ENCODE peak calls at places on chromosomes 13 and 19, in six cellular contexts. M is AG04449, R is transverse colon, U is choroid plexus epithelial cell, W is endodermal cell, Y is fibroblast of the aortic adventitia. J is an unnamed sample.

GRCh38 chr19:46299695-46300094 is 2.9 kb downstream of the HIF3A start:
- DNase-seq in Y (no peak), W (no peak), R (peak), M (no peak), U (peak), J (no peak)

GRCh38 chr19:35135389-35135909 is 590 bp upstream of the LGI4 start:
- DNase-seq in U (peak), R (peak), Y (peak), W (peak), M (no peak), J (no peak)

GRCh38 chr19:51566489-51567100 is 4.5 kb upstream of the ZNF175 start:
- DNase-seq in U (no peak), R (no peak), Y (no peak), M (no peak), W (no peak), J (no peak)

GRCh38 chr19:41726493-41726892 is 18.1 kb downstream of the CEACAM5 start:
- DNase-seq in R (no peak), Y (no peak), U (no peak), W (peak), M (no peak), J (no peak)

GRCh38 chr13:20456737-20457136 is 68.9 kb downstream of the CRYL1 start:
- DNase-seq in W (no peak), U (no peak), R (no peak), M (no peak), Y (no peak), J (no peak)

GRCh38 chr19:28446511-28446910 is 766.4 kb downstream of the UQCRFS1 start:
- DNase-seq in M (no peak), R (no peak), U (no peak), W (no peak), Y (no peak), J (no peak)

GRCh38 chr19:42176649-42176989 is 40.9 kb downstream of the DEDD2 start:
- DNase-seq in M (no peak), R (no peak), W (no peak), U (no peak), Y (no peak), J (no peak)

GRCh38 chr13:69389899-69390298 is 717.7 kb upstream of the ATXN8OS start:
- DNase-seq in M (no peak), R (no peak), W (no peak), Y (no peak), U (peak), J (no peak)

GRCh38 chr13:100673376-100673830 is 1.2 kb downstream of the TMTC4 start:
- DNase-seq in U (no peak), Y (no peak), M (no peak), R (no peak), W (peak), J (no peak)

GRCh38 chr19:1904385-1905070 is 671 bp upstream of the ADAT3 start:
- DNase-seq in U (peak), W (peak), Y (peak), R (peak), M (no peak), J (no peak)

GRCh38 chr19:47035127-47035494 is 13.3 kb downstream of the TMEM160 start:
- DNase-seq in U (peak), M (no peak), W (peak), R (no peak), Y (no peak), J (no peak)

GRCh38 chr13:98390086-98390697 is 186.7 kb downstream of the STK24 start:
- DNase-seq in R (no peak), U (peak), M (no peak), W (peak), Y (peak), J (no peak)

GRCh38 chr19:18029617-18030338 is 21.8 kb downstream of the ARRDC2 start:
- DNase-seq in U (no peak), W (no peak), M (no peak), Y (no peak), R (peak), J (no peak)

GRCh38 chr19:15584541-15585115 is 30.4 kb upstream of the CYP4F8 start:
- DNase-seq in Y (peak), M (no peak), U (peak), W (peak), R (peak), J (peak)

GRCh38 chr13:45921337-45921736 is 69.8 kb upstream of the SIAH3 start:
- DNase-seq in R (no peak), M (no peak), U (no peak), W (no peak), Y (no peak), J (no peak)

GRCh38 chr19:52464798-52465470 is 11.6 kb downstream of the ZNF578 start:
- DNase-seq in M (no peak), U (no peak), W (peak), R (no peak), Y (no peak), J (no peak)

GRCh38 chr13:113874579-113875428 is 10.9 kb upstream of the GAS6 start:
- DNase-seq in R (no peak), M (no peak), U (no peak), W (peak), Y (no peak), J (no peak)

GRCh38 chr19:18700501-18701249 is 17.2 kb downstream of the CRTC1 start:
- DNase-seq in Y (peak), W (peak), R (peak), M (no peak), U (peak), J (no peak)

GRCh38 chr13:20559659-20560356 is 7.1 kb upstream of the IFT88 start:
- DNase-seq in R (no peak), U (no peak), W (no peak), M (no peak), Y (no peak), J (no peak)

GRCh38 chr13:32390484-32390883 is 37.4 kb downstream of the N4BP2L1 start:
- DNase-seq in Y (no peak), R (no peak), W (no peak), M (no peak), U (no peak), J (no peak)

GRCh38 chr13:34294483-34295129 is 476.7 kb downstream of the RFC3 start:
- DNase-seq in M (no peak), R (no peak), U (peak), Y (peak), W (no peak), J (no peak)

GRCh38 chr13:53217221-53217620 is 188.6 kb downstream of the OLFM4 start:
- DNase-seq in R (no peak), Y (no peak), U (no peak), W (no peak), M (no peak), J (no peak)

GRCh38 chr13:29849731-29850212 is 645 bp downstream of the UBL3 start:
- DNase-seq in M (no peak), U (peak), Y (peak), W (peak), R (peak), J (no peak)

GRCh38 chr13:45132384-45133064 is 12.2 kb downstream of the GTF2F2 start:
- DNase-seq in W (no peak), M (no peak), Y (no peak), U (no peak), R (no peak), J (no peak)

GRCh38 chr13:113533441-113533840 is 42.9 kb upstream of the DCUN1D2 start:
- DNase-seq in Y (no peak), W (no peak), M (no peak), U (no peak), R (no peak), J (no peak)

GRCh38 chr13:94661396-94661795 is 50.9 kb downstream of the SOX21 start:
- DNase-seq in U (no peak), R (no peak), M (no peak), W (no peak), Y (no peak), J (no peak)

GRCh38 chr19:41352609-41353465 is 885 bp downstream of the TGFB1 start:
- DNase-seq in W (peak), R (peak), Y (peak), U (peak), M (no peak), J (no peak)

GRCh38 chr13:91122766-91123165 is 224.7 kb upstream of the MIR17HG start:
- DNase-seq in Y (no peak), M (no peak), W (no peak), U (no peak), R (no peak), J (no peak)

GRCh38 chr13:110127986-110128511 is 178.9 kb downstream of the COL4A1 start:
- DNase-seq in U (peak), R (no peak), W (no peak), Y (peak), M (no peak), J (no peak)
- H3K4me3 ChIP-seq in U (no peak), R (no peak), W (no peak), Y (no peak), M (no peak), J (no peak)

GRCh38 chr13:77019756-77020155 is 7.2 kb downstream of the FBXL3 start:
- DNase-seq in M (no peak), R (no peak), U (no peak), Y (no peak), W (no peak), J (no peak)

GRCh38 chr13:77014906-77015685 is 11.9 kb downstream of the FBXL3 start:
- DNase-seq in M (no peak), R (no peak), Y (no peak), U (no peak), W (no peak), J (no peak)

GRCh38 chr13:77016888-77017623 is 9.9 kb downstream of the FBXL3 start:
- DNase-seq in U (no peak), R (no peak), Y (no peak), M (no peak), W (no peak), J (no peak)

GRCh38 chr13:77013853-77014542 is 13.0 kb downstream of the FBXL3 start:
- DNase-seq in W (no peak), R (no peak), Y (no peak), U (no peak), M (no peak), J (no peak)

GRCh38 chr13:77016241-77016812 is 10.6 kb downstream of the FBXL3 start:
- DNase-seq in Y (no peak), U (no peak), W (no peak), R (no peak), M (no peak), J (no peak)
- H3K4me3 ChIP-seq in Y (no peak), U (no peak), W (no peak), R (no peak), M (no peak), J (no peak)

DNA sequence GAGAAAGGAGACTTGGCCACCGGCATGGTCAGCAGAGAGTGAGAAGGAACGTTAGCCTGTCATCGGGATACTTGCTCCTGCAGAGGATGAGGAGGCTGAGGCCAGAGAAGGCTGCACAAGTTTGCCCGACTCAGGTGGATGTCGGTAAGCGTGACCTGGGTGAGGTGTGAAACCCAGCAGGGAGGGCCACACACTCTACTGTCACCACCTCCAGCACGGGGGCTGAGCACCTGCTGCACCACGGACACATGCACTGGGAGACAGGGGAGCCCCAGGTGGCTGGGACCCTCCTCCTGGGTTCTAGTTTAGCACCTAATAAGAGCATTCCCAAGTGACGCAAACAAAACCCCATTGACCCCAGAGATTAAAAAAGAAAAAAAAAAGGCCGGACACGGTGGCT is 17.3 kb downstream of the MLLT1 start:
- DNase-seq in U (no peak), Y (no peak), R (no peak), W (no peak), M (no peak), J (no peak)
- H3K4me3 ChIP-seq in U (no peak), Y (no peak), R (no peak), W (no peak), M (no peak), J (no peak)

GRCh38 chr19:12648088-12648487 is 18.5 kb downstream of the MAN2B1 start:
- DNase-seq in R (no peak), M (no peak), Y (no peak), U (no peak), W (peak), J (no peak)
- H3K4me3 ChIP-seq in R (peak), M (no peak), Y (peak), U (no peak), W (no peak), J (peak)

DNA sequence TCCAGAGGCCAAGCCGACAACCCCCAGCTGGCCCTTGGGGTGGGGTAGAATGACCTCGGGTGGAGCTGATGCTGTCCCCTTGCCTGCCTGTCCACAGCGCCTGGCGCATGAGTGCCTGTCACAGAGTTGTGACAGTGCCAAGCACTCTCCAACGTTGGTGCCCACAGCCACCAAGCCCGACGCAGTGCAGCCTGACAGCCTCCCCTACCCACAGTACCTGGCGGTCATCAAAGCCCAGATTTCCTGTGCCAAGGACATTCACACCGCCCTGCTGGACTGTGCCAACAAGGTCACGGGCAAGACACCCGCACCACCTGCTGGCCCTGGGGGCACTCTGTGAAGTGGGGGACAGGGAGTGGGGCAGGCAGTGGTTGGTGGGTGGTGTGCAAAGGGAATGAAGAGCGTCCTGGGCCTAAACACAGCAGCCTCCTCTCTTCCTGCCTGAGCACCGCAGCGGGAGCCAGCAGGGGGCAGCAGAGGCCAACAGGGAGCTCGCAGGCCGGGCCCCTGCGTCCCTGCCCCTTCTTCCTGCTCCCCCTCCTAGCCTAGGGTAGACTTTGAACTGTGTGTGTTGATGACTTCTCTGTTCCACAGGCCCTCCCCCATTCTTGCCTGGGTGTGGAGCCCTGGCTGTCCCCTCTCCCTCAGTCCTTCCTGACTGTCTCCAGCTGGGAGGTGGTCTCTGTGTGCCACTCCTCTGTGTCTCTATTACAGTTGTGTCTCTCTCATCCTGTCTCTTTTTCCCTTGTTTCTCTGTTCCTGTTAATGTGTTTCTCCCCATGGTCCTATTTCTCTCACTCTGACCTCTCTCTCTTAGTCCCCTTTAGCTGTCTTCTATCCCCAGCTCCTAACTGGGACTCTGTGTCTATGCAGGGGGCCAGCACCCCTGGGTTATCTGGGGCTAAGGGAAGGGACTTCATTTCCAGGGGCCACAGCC is 6.5 kb downstream of the MED29 start:
- DNase-seq in M (no peak), W (peak), R (peak), U (peak), Y (peak), J (no peak)
- H3K4me3 ChIP-seq in M (no peak), W (no peak), R (peak), U (peak), Y (no peak), J (no peak)

GRCh38 chr19:4291200-4291732 is 10.9 kb downstream of the TMIGD2 start:
- DNase-seq in R (no peak), M (no peak), U (no peak), W (no peak), Y (no peak), J (no peak)

GRCh38 chr19:4294389-4294788 is 7.8 kb downstream of the TMIGD2 start:
- DNase-seq in M (no peak), R (no peak), W (peak), U (no peak), Y (no peak), J (no peak)

GRCh38 chr19:4295972-4296771 is 6.0 kb downstream of the TMIGD2 start:
- DNase-seq in W (peak), U (no peak), Y (no peak), M (no peak), R (peak), J (no peak)

GRCh38 chr19:4288091-4288777 is 9.2 kb downstream of the SHD start:
- DNase-seq in W (peak), R (no peak), Y (no peak), M (no peak), U (no peak), J (no peak)

GRCh38 chr19:4292515-4292914 is 9.7 kb downstream of the TMIGD2 start:
- DNase-seq in Y (no peak), U (no peak), W (no peak), M (no peak), R (no peak), J (no peak)
- H3K4me3 ChIP-seq in Y (no peak), U (no peak), W (no peak), M (no peak), R (no peak), J (no peak)

J was measured in skeletal muscle cell.